ENCODE peak calls at places on chromosomes 3 and 15, in nine cellular contexts. M, I, K, P, V, C, Q, O and J are unnamed samples.

GRCh38 chr15:61047783-61048182 is 181.3 kb downstream of the RORA start:
- DNase-seq in I (no peak), K (no peak), M (no peak), Q (no peak), O (no peak), P (no peak), V (no peak), C (no peak), J (no peak)

GRCh38 chr3:31671976-31672375 is 139.3 kb downstream of the STT3B start:
- DNase-seq in O (no peak), P (no peak), K (no peak), M (no peak), I (no peak), Q (no peak), V (no peak), C (peak), J (no peak)

GRCh38 chr3:115401891-115402501 is 221.3 kb upstream of the GAP43 start:
- DNase-seq in K (no peak), M (no peak), C (peak), V (no peak), P (no peak), I (no peak), O (no peak), Q (no peak), J (no peak)

GRCh38 chr3:36701903-36702374 is 62.4 kb downstream of the DCLK3 start:
- DNase-seq in K (no peak), I (no peak), M (no peak), C (peak), V (no peak), O (no peak), P (no peak), Q (no peak), J (no peak)

GRCh38 chr15:97866994-97867393 is 93.5 kb upstream of the ARRDC4 start:
- DNase-seq in I (no peak), V (peak), O (no peak), K (no peak), P (no peak), C (no peak), M (no peak), Q (no peak), J (no peak)

GRCh38 chr3:157290761-157291160 is 130.8 kb upstream of the CCNL1 start:
- DNase-seq in C (peak), K (no peak), Q (no peak), P (no peak), V (no peak), O (no peak), M (no peak), I (no peak), J (no peak)

GRCh38 chr3:45204136-45204535 is 22.0 kb downstream of the TMEM158 start:
- DNase-seq in V (no peak), Q (no peak), C (peak), O (no peak), I (no peak), P (no peak), M (no peak), K (no peak), J (no peak)

GRCh38 chr3:170839518-170840100 is 30.4 kb downstream of the RPL22L1 start:
- DNase-seq in I (no peak), K (no peak), P (no peak), C (no peak), Q (no peak), V (no peak), M (no peak), O (no peak), J (no peak)

GRCh38 chr3:81242871-81243270 is 518.6 kb downstream of the GBE1 start:
- DNase-seq in I (no peak), M (no peak), V (no peak), Q (peak), C (no peak), O (no peak), P (peak), K (no peak), J (no peak)

GRCh38 chr3:79846148-79846933 is 78.5 kb upstream of the ROBO1 start:
- DNase-seq in V (no peak), M (no peak), I (no peak), P (no peak), C (no peak), K (no peak), O (no peak), Q (peak), J (no peak)

GRCh38 chr3:14775011-14775410 is 43.8 kb upstream of the FGD5 start:
- DNase-seq in I (peak), K (no peak), P (no peak), O (no peak), V (no peak), Q (no peak), M (no peak), C (no peak), J (peak)
- H3K27ac ChIP-seq in I (no peak), K (no peak), P (no peak), O (no peak), V (no peak), Q (no peak), M (no peak), C (no peak), J (no peak)

DNA sequence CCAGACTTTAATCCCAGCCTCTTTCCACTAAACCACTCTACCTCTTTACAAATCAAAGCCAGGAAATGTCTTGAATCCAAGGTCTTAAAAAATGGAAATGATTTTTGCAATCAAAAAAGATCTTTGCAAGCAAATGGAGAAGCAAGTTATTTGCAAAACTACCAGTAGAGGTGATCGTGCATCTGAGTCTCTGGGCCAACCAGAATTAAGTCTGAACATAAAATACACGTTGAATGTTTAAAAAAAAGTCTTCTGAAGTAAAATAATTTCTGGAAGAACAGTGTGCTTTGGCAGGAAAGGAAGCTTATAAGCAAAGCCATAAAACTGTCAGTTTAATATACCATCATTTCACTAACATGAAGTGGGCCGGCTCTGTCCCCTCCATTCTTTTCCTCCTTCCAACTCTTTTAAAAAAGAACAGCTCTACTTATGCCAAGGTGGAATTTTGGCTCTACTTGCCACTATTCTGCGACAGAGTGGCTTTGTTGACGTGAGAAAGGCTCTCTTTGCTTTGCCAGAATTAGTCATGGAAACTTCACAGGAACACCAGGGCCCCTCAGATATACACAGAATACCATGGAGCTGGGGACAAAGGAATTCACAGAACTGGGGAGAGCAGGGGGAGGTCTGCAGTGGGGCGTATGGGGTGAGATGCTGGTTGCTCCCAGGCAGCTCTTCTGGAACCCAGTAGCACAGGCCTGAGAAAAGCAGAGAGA is 29.8 kb downstream of the FSTL1 start:
- DNase-seq in V (no peak), M (no peak), Q (no peak), K (no peak), C (no peak), O (no peak), P (no peak), I (no peak), J (peak)
- H3K27ac ChIP-seq in V (no peak), M (peak), Q (no peak), K (no peak), C (peak), O (peak), P (peak), I (peak), J (peak)

GRCh38 chr15:30992465-30992864 is 1.0 kb upstream of the MTMR10 start:
- DNase-seq in V (no peak), C (no peak), O (no peak), M (no peak), P (no peak), Q (peak), K (no peak), I (no peak), J (no peak)
- H3K27ac ChIP-seq in V (peak), C (no peak), O (peak), M (peak), P (no peak), Q (no peak), K (peak), I (peak), J (peak)

DNA sequence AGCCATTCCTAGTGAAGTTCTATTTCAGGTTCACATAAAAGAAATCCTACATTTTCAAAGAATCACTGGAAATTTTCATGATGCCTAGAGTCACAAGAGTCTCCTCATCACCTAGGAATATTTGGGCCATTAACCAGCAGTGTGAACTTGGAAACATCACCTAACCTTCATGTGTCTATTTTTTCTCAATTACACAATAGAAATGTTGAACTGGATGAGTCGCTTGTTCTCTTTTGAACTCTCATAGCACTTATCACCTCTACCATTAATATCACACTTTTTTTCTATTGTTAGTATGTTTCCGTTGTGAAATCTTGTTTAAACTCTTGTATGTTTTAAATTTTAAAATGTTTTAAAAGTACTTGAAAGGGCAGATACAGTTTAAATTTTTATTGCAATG is 371.3 kb downstream of the CADM2 start:
- DNase-seq in K (no peak), V (no peak), C (no peak), I (no peak), M (no peak), P (no peak), Q (no peak), O (no peak), J (no peak)
- H3K27ac ChIP-seq in K (no peak), V (no peak), C (no peak), I (no peak), M (no peak), P (no peak), Q (no peak), O (no peak), J (no peak)